ENCODE peak calls at places on chromosomes 16 and 17, in six cellular contexts. I is psoas muscle, Q is neuronal stem cell, B is MV-4-11, M is tibial artery, N is OCI-M1. J is an unnamed sample.
A peak's percentile ranks its signal among the peaks of the same experiment; 100 is the strongest.

GRCh38 chr16:1820973-1821290 is 5.7 kb downstream of the HAGH start:
- DNase-seq in M (no peak), Q (no peak), N (no peak), B (no peak), I (no peak), J (no peak)

GRCh38 chr17:72177738-72178137 is 56.9 kb downstream of the SOX9 start:
- DNase-seq in I (no peak), B (no peak), Q (no peak), N (no peak), M (no peak), J (no peak)

GRCh38 chr16:14097182-14097951 is 26.2 kb downstream of the MRTFB start:
- DNase-seq in B (no peak), M (no peak), Q (peak; percentile 17), I (no peak), N (no peak), J (no peak)

GRCh38 chr17:19538095-19539039 is 4.7 kb downstream of the SLC47A1 start:
- DNase-seq in Q (no peak), B (no peak), N (no peak), I (peak; percentile 68), M (no peak), J (peak; percentile 39)

GRCh38 chr16:48276102-48276501 is 28.8 kb upstream of the ABCC11 start:
- DNase-seq in I (no peak), B (no peak), N (no peak), Q (no peak), M (no peak), J (no peak)

GRCh38 chr16:84137287-84137686 is 7.7 kb downstream of the HSDL1 start:
- DNase-seq in N (no peak), B (no peak), I (no peak), M (no peak), Q (no peak), J (no peak)

GRCh38 chr17:1203111-1203966 is 23.6 kb upstream of the ABR start:
- DNase-seq in Q (peak; percentile 73), N (no peak), M (peak; percentile 85), I (peak; percentile 81), B (peak; percentile 83), J (peak; percentile 64)

GRCh38 chr17:59427425-59427921 is 96.0 kb downstream of the YPEL2 start:
- DNase-seq in B (peak; percentile 65), I (no peak), Q (no peak), N (no peak), M (no peak), J (no peak)

GRCh38 chr17:47204722-47205418 is 4.3 kb upstream of the MYL4 start:
- DNase-seq in I (peak; percentile 29), M (no peak), Q (no peak), B (peak; percentile 81), N (peak; percentile 85), J (no peak)

GRCh38 chr17:57021226-57021940 is 43.5 kb downstream of the SCPEP1 start:
- DNase-seq in N (no peak), I (no peak), Q (no peak), M (peak; percentile 76), B (no peak), J (no peak)

GRCh38 chr16:4852221-4852872 is 5.1 kb downstream of the UBN1 start:
- DNase-seq in Q (no peak), N (peak; percentile 54), M (no peak), I (no peak), B (peak; percentile 17), J (no peak)

GRCh38 chr16:74865922-74866598 is 91.4 kb upstream of the FA2H start:
- DNase-seq in Q (peak; percentile 15), I (no peak), M (no peak), N (no peak), B (no peak), J (no peak)

GRCh38 chr17:28001149-28001548 is 41.3 kb upstream of the NLK start:
- DNase-seq in Q (no peak), B (no peak), M (no peak), N (peak; percentile 36), I (no peak), J (no peak)

GRCh38 chr16:84559311-84559932 is 55.0 kb upstream of the MEAK7 start:
- DNase-seq in N (no peak), I (no peak), Q (no peak), M (no peak), B (no peak), J (no peak)

GRCh38 chr17:35947156-35947585 is 3.7 kb upstream of the LYZL6 start:
- DNase-seq in N (peak; percentile 87), I (no peak), M (no peak), Q (peak; percentile 41), B (peak; percentile 78), J (no peak)

GRCh38 chr17:74532115-74532514 is 840 bp upstream of the CD300LB start:
- DNase-seq in N (peak; percentile 73), Q (no peak), I (no peak), B (peak; percentile 100), M (peak; percentile 79), J (peak; percentile 20)

GRCh38 chr17:55210292-55210691 is 54.5 kb upstream of the HLF start:
- DNase-seq in Q (no peak), B (no peak), I (no peak), M (no peak), N (no peak), J (no peak)

GRCh38 chr16:86495756-86496261 is 14.5 kb upstream of the FOXF1 start:
- DNase-seq in Q (no peak), I (no peak), M (no peak), B (no peak), N (no peak), J (no peak)

GRCh38 chr17:72121164-72122001 is 563 bp downstream of the SOX9 start:
- DNase-seq in B (no peak), M (peak; percentile 71), N (no peak), Q (no peak), I (peak; percentile 48), J (no peak)

J was measured in uterus.